ENCODE peak calls at places on chromosome 3, in ten cellular contexts. One of them, this sample, is unnamed.

GRCh38 chr3:50300681-50301254 is 1.6 kb upstream of the HYAL3 start:
- DNase-seq in stimulated activated CD4-positive, alpha-beta T cell treated with anti-CD3 and anti-CD28 coated beads, Interleukin-15, amount 100 ng/mL, for 1 hour: no peak
- DNase-seq in fibroblast of lung: no peak
- DNase-seq in Right ventricle myocardium superior: no peak
- DNase-seq in T-helper 17 cell: no peak
- DNase-seq in anterior cingulate cortex: no peak
- DNase-seq in activated CD4-positive, alpha-beta memory T cell treated with anti-CD3 and anti-CD28 coated beads for 36 hours: no peak
- DNase-seq in GM06990: no peak
- DNase-seq in psoas muscle: no peak
- DNase-seq in activated CD4-positive, alpha-beta T cell treated with anti-CD3 and anti-CD28 coated beads for 4 hours: no peak
- DNase-seq in this sample: no peak

GRCh38 chr3:45269952-45270351 is 43.9 kb upstream of the TMEM158 start:
- DNase-seq in fibroblast of lung: no peak
- DNase-seq in activated CD4-positive, alpha-beta T cell treated with anti-CD3 and anti-CD28 coated beads for 4 hours: no peak
- DNase-seq in anterior cingulate cortex: no peak
- DNase-seq in psoas muscle: no peak
- DNase-seq in T-helper 17 cell: no peak
- DNase-seq in GM06990: no peak
- DNase-seq in stimulated activated CD4-positive, alpha-beta T cell treated with anti-CD3 and anti-CD28 coated beads, Interleukin-15, amount 100 ng/mL, for 1 hour: no peak
- DNase-seq in Right ventricle myocardium superior: no peak
- DNase-seq in activated CD4-positive, alpha-beta memory T cell treated with anti-CD3 and anti-CD28 coated beads for 36 hours: no peak
- DNase-seq in this sample: no peak

GRCh38 chr3:13163848-13164382 is 90.7 kb upstream of the IQSEC1 start:
- DNase-seq in Right ventricle myocardium superior: no peak
- DNase-seq in anterior cingulate cortex: no peak
- DNase-seq in activated CD4-positive, alpha-beta T cell treated with anti-CD3 and anti-CD28 coated beads for 4 hours: no peak
- DNase-seq in GM06990: no peak
- DNase-seq in fibroblast of lung: no peak
- DNase-seq in activated CD4-positive, alpha-beta memory T cell treated with anti-CD3 and anti-CD28 coated beads for 36 hours: no peak
- DNase-seq in psoas muscle: no peak
- DNase-seq in T-helper 17 cell: no peak
- DNase-seq in stimulated activated CD4-positive, alpha-beta T cell treated with anti-CD3 and anti-CD28 coated beads, Interleukin-15, amount 100 ng/mL, for 1 hour: no peak
- DNase-seq in this sample: no peak

GRCh38 chr3:14496351-14496750 is 43.8 kb downstream of the GRIP2 start:
- DNase-seq in psoas muscle: peak
- DNase-seq in stimulated activated CD4-positive, alpha-beta T cell treated with anti-CD3 and anti-CD28 coated beads, Interleukin-15, amount 100 ng/mL, for 1 hour: no peak
- DNase-seq in Right ventricle myocardium superior: no peak
- DNase-seq in fibroblast of lung: no peak
- DNase-seq in anterior cingulate cortex: no peak
- DNase-seq in GM06990: no peak
- DNase-seq in activated CD4-positive, alpha-beta memory T cell treated with anti-CD3 and anti-CD28 coated beads for 36 hours: no peak
- DNase-seq in activated CD4-positive, alpha-beta T cell treated with anti-CD3 and anti-CD28 coated beads for 4 hours: no peak
- DNase-seq in T-helper 17 cell: no peak
- DNase-seq in this sample: no peak

GRCh38 chr3:33037479-33037878 is 59.5 kb downstream of the GLB1 start:
- DNase-seq in T-helper 17 cell: no peak
- DNase-seq in anterior cingulate cortex: no peak
- DNase-seq in fibroblast of lung: no peak
- DNase-seq in activated CD4-positive, alpha-beta memory T cell treated with anti-CD3 and anti-CD28 coated beads for 36 hours: no peak
- DNase-seq in Right ventricle myocardium superior: no peak
- DNase-seq in GM06990: no peak
- DNase-seq in psoas muscle: no peak
- DNase-seq in activated CD4-positive, alpha-beta T cell treated with anti-CD3 and anti-CD28 coated beads for 4 hours: no peak
- DNase-seq in stimulated activated CD4-positive, alpha-beta T cell treated with anti-CD3 and anti-CD28 coated beads, Interleukin-15, amount 100 ng/mL, for 1 hour: no peak
- DNase-seq in this sample: no peak

GRCh38 chr3:87053548-87053947 is 62.6 kb upstream of the VGLL3 start:
- DNase-seq in Right ventricle myocardium superior: no peak
- DNase-seq in GM06990: no peak
- DNase-seq in activated CD4-positive, alpha-beta T cell treated with anti-CD3 and anti-CD28 coated beads for 4 hours: no peak
- DNase-seq in fibroblast of lung: no peak
- DNase-seq in anterior cingulate cortex: no peak
- DNase-seq in activated CD4-positive, alpha-beta memory T cell treated with anti-CD3 and anti-CD28 coated beads for 36 hours: no peak
- DNase-seq in T-helper 17 cell: no peak
- DNase-seq in stimulated activated CD4-positive, alpha-beta T cell treated with anti-CD3 and anti-CD28 coated beads, Interleukin-15, amount 100 ng/mL, for 1 hour: no peak
- DNase-seq in psoas muscle: no peak
- DNase-seq in this sample: no peak

GRCh38 chr3:112926000-112926399 is 48.9 kb downstream of the CD200R1 start:
- DNase-seq in Right ventricle myocardium superior: no peak
- DNase-seq in psoas muscle: no peak
- DNase-seq in stimulated activated CD4-positive, alpha-beta T cell treated with anti-CD3 and anti-CD28 coated beads, Interleukin-15, amount 100 ng/mL, for 1 hour: no peak
- DNase-seq in fibroblast of lung: no peak
- DNase-seq in activated CD4-positive, alpha-beta memory T cell treated with anti-CD3 and anti-CD28 coated beads for 36 hours: no peak
- DNase-seq in T-helper 17 cell: no peak
- DNase-seq in anterior cingulate cortex: no peak
- DNase-seq in GM06990: no peak
- DNase-seq in activated CD4-positive, alpha-beta T cell treated with anti-CD3 and anti-CD28 coated beads for 4 hours: no peak
- DNase-seq in this sample: no peak

GRCh38 chr3:33681667-33682066 is 36.4 kb downstream of the CLASP2 start:
- DNase-seq in anterior cingulate cortex: no peak
- DNase-seq in psoas muscle: no peak
- DNase-seq in activated CD4-positive, alpha-beta memory T cell treated with anti-CD3 and anti-CD28 coated beads for 36 hours: no peak
- DNase-seq in T-helper 17 cell: no peak
- DNase-seq in fibroblast of lung: no peak
- DNase-seq in Right ventricle myocardium superior: no peak
- DNase-seq in stimulated activated CD4-positive, alpha-beta T cell treated with anti-CD3 and anti-CD28 coated beads, Interleukin-15, amount 100 ng/mL, for 1 hour: no peak
- DNase-seq in activated CD4-positive, alpha-beta T cell treated with anti-CD3 and anti-CD28 coated beads for 4 hours: no peak
- DNase-seq in GM06990: no peak
- DNase-seq in this sample: no peak

GRCh38 chr3:30310251-30310954 is 296.0 kb upstream of the TGFBR2 start:
- DNase-seq in GM06990: no peak
- DNase-seq in stimulated activated CD4-positive, alpha-beta T cell treated with anti-CD3 and anti-CD28 coated beads, Interleukin-15, amount 100 ng/mL, for 1 hour: no peak
- DNase-seq in activated CD4-positive, alpha-beta T cell treated with anti-CD3 and anti-CD28 coated beads for 4 hours: no peak
- DNase-seq in activated CD4-positive, alpha-beta memory T cell treated with anti-CD3 and anti-CD28 coated beads for 36 hours: no peak
- DNase-seq in fibroblast of lung: peak
- DNase-seq in T-helper 17 cell: no peak
- DNase-seq in psoas muscle: no peak
- DNase-seq in Right ventricle myocardium superior: no peak
- DNase-seq in anterior cingulate cortex: no peak
- DNase-seq in this sample: no peak

GRCh38 chr3:194522579-194523046 is 35.8 kb upstream of the ATP13A3 start:
- DNase-seq in activated CD4-positive, alpha-beta T cell treated with anti-CD3 and anti-CD28 coated beads for 4 hours: no peak
- DNase-seq in fibroblast of lung: no peak
- DNase-seq in GM06990: no peak
- DNase-seq in activated CD4-positive, alpha-beta memory T cell treated with anti-CD3 and anti-CD28 coated beads for 36 hours: no peak
- DNase-seq in anterior cingulate cortex: no peak
- DNase-seq in T-helper 17 cell: no peak
- DNase-seq in Right ventricle myocardium superior: no peak
- DNase-seq in stimulated activated CD4-positive, alpha-beta T cell treated with anti-CD3 and anti-CD28 coated beads, Interleukin-15, amount 100 ng/mL, for 1 hour: no peak
- DNase-seq in psoas muscle: no peak
- DNase-seq in this sample: no peak

GRCh38 chr3:123576119-123576518 is 8.7 kb downstream of the HACD2 start:
- DNase-seq in GM06990: no peak
- DNase-seq in activated CD4-positive, alpha-beta T cell treated with anti-CD3 and anti-CD28 coated beads for 4 hours: no peak
- DNase-seq in psoas muscle: no peak
- DNase-seq in activated CD4-positive, alpha-beta memory T cell treated with anti-CD3 and anti-CD28 coated beads for 36 hours: peak
- DNase-seq in anterior cingulate cortex: no peak
- DNase-seq in Right ventricle myocardium superior: no peak
- DNase-seq in stimulated activated CD4-positive, alpha-beta T cell treated with anti-CD3 and anti-CD28 coated beads, Interleukin-15, amount 100 ng/mL, for 1 hour: no peak
- DNase-seq in T-helper 17 cell: no peak
- DNase-seq in fibroblast of lung: no peak
- DNase-seq in this sample: no peak

GRCh38 chr3:100740207-100740606 is 30.9 kb downstream of the TFG start:
- DNase-seq in activated CD4-positive, alpha-beta memory T cell treated with anti-CD3 and anti-CD28 coated beads for 36 hours: peak
- DNase-seq in anterior cingulate cortex: no peak
- DNase-seq in Right ventricle myocardium superior: no peak
- DNase-seq in activated CD4-positive, alpha-beta T cell treated with anti-CD3 and anti-CD28 coated beads for 4 hours: no peak
- DNase-seq in GM06990: no peak
- DNase-seq in fibroblast of lung: no peak
- DNase-seq in T-helper 17 cell: no peak
- DNase-seq in stimulated activated CD4-positive, alpha-beta T cell treated with anti-CD3 and anti-CD28 coated beads, Interleukin-15, amount 100 ng/mL, for 1 hour: no peak
- DNase-seq in psoas muscle: no peak
- DNase-seq in this sample: no peak

GRCh38 chr3:147574622-147575021 is 165.5 kb downstream of the ZIC1 start:
- DNase-seq in psoas muscle: no peak
- DNase-seq in anterior cingulate cortex: no peak
- DNase-seq in GM06990: no peak
- DNase-seq in T-helper 17 cell: no peak
- DNase-seq in fibroblast of lung: no peak
- DNase-seq in stimulated activated CD4-positive, alpha-beta T cell treated with anti-CD3 and anti-CD28 coated beads, Interleukin-15, amount 100 ng/mL, for 1 hour: no peak
- DNase-seq in activated CD4-positive, alpha-beta memory T cell treated with anti-CD3 and anti-CD28 coated beads for 36 hours: no peak
- DNase-seq in activated CD4-positive, alpha-beta T cell treated with anti-CD3 and anti-CD28 coated beads for 4 hours: no peak
- DNase-seq in Right ventricle myocardium superior: no peak
- DNase-seq in this sample: no peak

GRCh38 chr3:127183931-127184869 is 8.7 kb upstream of the PRR23E start:
- DNase-seq in anterior cingulate cortex: no peak
- DNase-seq in GM06990: no peak
- DNase-seq in stimulated activated CD4-positive, alpha-beta T cell treated with anti-CD3 and anti-CD28 coated beads, Interleukin-15, amount 100 ng/mL, for 1 hour: no peak
- DNase-seq in fibroblast of lung: no peak
- DNase-seq in Right ventricle myocardium superior: no peak
- DNase-seq in activated CD4-positive, alpha-beta memory T cell treated with anti-CD3 and anti-CD28 coated beads for 36 hours: no peak
- DNase-seq in T-helper 17 cell: no peak
- DNase-seq in psoas muscle: no peak
- DNase-seq in activated CD4-positive, alpha-beta T cell treated with anti-CD3 and anti-CD28 coated beads for 4 hours: no peak
- DNase-seq in this sample: no peak

GRCh38 chr3:149087208-149087607 is 875 bp upstream of the HLTF start:
- DNase-seq in psoas muscle: no peak
- DNase-seq in activated CD4-positive, alpha-beta memory T cell treated with anti-CD3 and anti-CD28 coated beads for 36 hours: no peak
- DNase-seq in Right ventricle myocardium superior: no peak
- DNase-seq in stimulated activated CD4-positive, alpha-beta T cell treated with anti-CD3 and anti-CD28 coated beads, Interleukin-15, amount 100 ng/mL, for 1 hour: no peak
- DNase-seq in fibroblast of lung: no peak
- DNase-seq in T-helper 17 cell: no peak
- DNase-seq in activated CD4-positive, alpha-beta T cell treated with anti-CD3 and anti-CD28 coated beads for 4 hours: no peak
- DNase-seq in GM06990: no peak
- DNase-seq in anterior cingulate cortex: no peak
- DNase-seq in this sample: no peak